ENCODE peak calls at places on chromosomes 3 and 15, in ten cellular contexts. One of them, this sample, is unnamed.

GRCh38 chr3:39407773-39408492 is 1.4 kb downstream of the RPSA start:
- DNase-seq in HCT116: no peak
- DNase-seq in A673: no peak
- DNase-seq in transverse colon: no peak
- DNase-seq in IMR-90: peak; percentile 29
- DNase-seq in left ventricle myocardium inferior: no peak
- DNase-seq in sigmoid colon: no peak
- DNase-seq in RWPE2: no peak
- DNase-seq in uterus: no peak
- DNase-seq in psoas muscle: no peak
- DNase-seq in this sample: no peak

GRCh38 chr15:73082719-73083275 is 30.5 kb downstream of the NEO1 start:
- DNase-seq in IMR-90: no peak
- DNase-seq in HCT116: no peak
- DNase-seq in psoas muscle: no peak
- DNase-seq in A673: no peak
- DNase-seq in RWPE2: no peak
- DNase-seq in left ventricle myocardium inferior: no peak
- DNase-seq in transverse colon: no peak
- DNase-seq in sigmoid colon: no peak
- DNase-seq in uterus: no peak
- DNase-seq in this sample: no peak

GRCh38 chr3:26653811-26654379 is 31.3 kb downstream of the LRRC3B start:
- DNase-seq in A673: no peak
- DNase-seq in transverse colon: no peak
- DNase-seq in RWPE2: no peak
- DNase-seq in HCT116: no peak
- DNase-seq in left ventricle myocardium inferior: no peak
- DNase-seq in uterus: no peak
- DNase-seq in sigmoid colon: no peak
- DNase-seq in IMR-90: no peak
- DNase-seq in psoas muscle: no peak
- DNase-seq in this sample: no peak

GRCh38 chr15:66951976-66952375 is 113.4 kb upstream of the SMAD3 start:
- DNase-seq in HCT116: no peak
- DNase-seq in uterus: no peak
- DNase-seq in left ventricle myocardium inferior: no peak
- DNase-seq in RWPE2: no peak
- DNase-seq in psoas muscle: no peak
- DNase-seq in IMR-90: peak; percentile 42
- DNase-seq in sigmoid colon: no peak
- DNase-seq in A673: peak; percentile 59
- DNase-seq in transverse colon: no peak
- DNase-seq in this sample: no peak

GRCh38 chr15:39887832-39888231 is 32.2 kb downstream of the GPR176 start:
- DNase-seq in uterus: no peak
- DNase-seq in IMR-90: peak; percentile 50
- DNase-seq in left ventricle myocardium inferior: no peak
- DNase-seq in RWPE2: no peak
- DNase-seq in HCT116: peak; percentile 3
- DNase-seq in A673: peak; percentile 65
- DNase-seq in psoas muscle: no peak
- DNase-seq in transverse colon: peak; percentile 46
- DNase-seq in sigmoid colon: no peak
- DNase-seq in this sample: no peak

GRCh38 chr3:37540786-37541185 is 320.9 kb upstream of the CTDSPL start:
- DNase-seq in RWPE2: no peak
- DNase-seq in IMR-90: no peak
- DNase-seq in transverse colon: no peak
- DNase-seq in uterus: no peak
- DNase-seq in A673: no peak
- DNase-seq in sigmoid colon: no peak
- DNase-seq in psoas muscle: peak; percentile 84
- DNase-seq in HCT116: no peak
- DNase-seq in left ventricle myocardium inferior: no peak
- DNase-seq in this sample: no peak

GRCh38 chr3:157438371-157438735 is 1.7 kb downstream of the PTX3 start:
- DNase-seq in A673: no peak
- DNase-seq in left ventricle myocardium inferior: no peak
- DNase-seq in RWPE2: no peak
- DNase-seq in uterus: no peak
- DNase-seq in sigmoid colon: no peak
- DNase-seq in transverse colon: no peak
- DNase-seq in HCT116: no peak
- DNase-seq in psoas muscle: no peak
- DNase-seq in IMR-90: no peak
- DNase-seq in this sample: no peak

GRCh38 chr15:77693576-77693975 is 60.9 kb upstream of the LINGO1 start:
- DNase-seq in sigmoid colon: no peak
- DNase-seq in uterus: no peak
- DNase-seq in RWPE2: no peak
- DNase-seq in left ventricle myocardium inferior: no peak
- DNase-seq in A673: no peak
- DNase-seq in HCT116: no peak
- DNase-seq in IMR-90: no peak
- DNase-seq in transverse colon: no peak
- DNase-seq in psoas muscle: peak; percentile 18
- DNase-seq in this sample: no peak

GRCh38 chr3:142127941-142128658 is 21.2 kb downstream of the TFDP2 start:
- DNase-seq in transverse colon: no peak
- DNase-seq in left ventricle myocardium inferior: no peak
- DNase-seq in IMR-90: no peak
- DNase-seq in A673: no peak
- DNase-seq in sigmoid colon: no peak
- DNase-seq in psoas muscle: no peak
- DNase-seq in HCT116: no peak
- DNase-seq in uterus: no peak
- DNase-seq in RWPE2: no peak
- DNase-seq in this sample: no peak

GRCh38 chr3:4906107-4906621 is 73.1 kb upstream of the BHLHE40 start:
- DNase-seq in RWPE2: no peak
- DNase-seq in HCT116: no peak
- DNase-seq in A673: no peak
- DNase-seq in left ventricle myocardium inferior: no peak
- DNase-seq in psoas muscle: no peak
- DNase-seq in sigmoid colon: no peak
- DNase-seq in transverse colon: no peak
- DNase-seq in uterus: no peak
- DNase-seq in IMR-90: peak; percentile 36
- DNase-seq in this sample: no peak

GRCh38 chr3:50626406-50626805 is 9.5 kb downstream of the MAPKAPK3 start:
- DNase-seq in transverse colon: no peak
- DNase-seq in psoas muscle: no peak
- DNase-seq in uterus: no peak
- DNase-seq in IMR-90: no peak
- DNase-seq in left ventricle myocardium inferior: no peak
- DNase-seq in A673: no peak
- DNase-seq in RWPE2: no peak
- DNase-seq in HCT116: no peak
- DNase-seq in sigmoid colon: no peak
- DNase-seq in this sample: no peak

GRCh38 chr3:169668081-169668956 is 4.8 kb upstream of the MECOM start:
- DNase-seq in HCT116: no peak
- DNase-seq in IMR-90: peak; percentile 18
- DNase-seq in RWPE2: no peak
- DNase-seq in left ventricle myocardium inferior: no peak
- DNase-seq in transverse colon: peak; percentile 40
- DNase-seq in A673: peak; percentile 24
- DNase-seq in sigmoid colon: no peak
- DNase-seq in psoas muscle: peak; percentile 62
- DNase-seq in uterus: no peak
- DNase-seq in this sample: peak; percentile 29

GRCh38 chr15:68984589-68984988 is 29.9 kb upstream of the NOX5 start:
- DNase-seq in psoas muscle: no peak
- DNase-seq in HCT116: no peak
- DNase-seq in sigmoid colon: no peak
- DNase-seq in transverse colon: no peak
- DNase-seq in IMR-90: no peak
- DNase-seq in RWPE2: no peak
- DNase-seq in left ventricle myocardium inferior: no peak
- DNase-seq in A673: no peak
- DNase-seq in uterus: no peak
- DNase-seq in this sample: no peak

GRCh38 chr3:138442433-138442832 is 8.0 kb downstream of the ESYT3 start:
- DNase-seq in RWPE2: no peak
- DNase-seq in A673: peak; percentile 52
- DNase-seq in left ventricle myocardium inferior: no peak
- DNase-seq in HCT116: peak; percentile 60
- DNase-seq in transverse colon: no peak
- DNase-seq in IMR-90: peak; percentile 60
- DNase-seq in uterus: no peak
- DNase-seq in sigmoid colon: no peak
- DNase-seq in psoas muscle: no peak
- DNase-seq in this sample: no peak
- H3K4me1 ChIP-seq in RWPE2: peaks cover 3% of the 10 kb centered on the region
- H3K4me1 ChIP-seq in A673: no peaks in the 10 kb centered on the region
- H3K4me1 ChIP-seq in left ventricle myocardium inferior: peaks cover 11% of the 10 kb centered on the region
- H3K4me1 ChIP-seq in HCT116: peaks cover 18% of the 10 kb centered on the region
- H3K4me1 ChIP-seq in transverse colon: no peaks in the 10 kb centered on the region
- H3K4me1 ChIP-seq in IMR-90: peaks cover 7% of the 10 kb centered on the region
- H3K4me1 ChIP-seq in uterus: no peaks in the 10 kb centered on the region
- H3K4me1 ChIP-seq in sigmoid colon: no peaks in the 10 kb centered on the region
- H3K4me1 ChIP-seq in psoas muscle: no peaks in the 10 kb centered on the region
- H3K4me1 ChIP-seq in this sample: no peaks in the 10 kb centered on the region

GRCh38 chr15:85706779-85707518 is 87.8 kb downstream of the KLHL25 start:
- DNase-seq in A673: no peak
- DNase-seq in HCT116: no peak
- DNase-seq in IMR-90: peak; percentile 36
- DNase-seq in sigmoid colon: no peak
- DNase-seq in left ventricle myocardium inferior: no peak
- DNase-seq in transverse colon: peak; percentile 23
- DNase-seq in uterus: peak; percentile 65
- DNase-seq in psoas muscle: no peak
- DNase-seq in RWPE2: no peak
- DNase-seq in this sample: peak; percentile 58

GRCh38 chr15:85704720-85705119 is 90.0 kb downstream of the KLHL25 start:
- DNase-seq in uterus: peak; percentile 76
- DNase-seq in RWPE2: no peak
- DNase-seq in left ventricle myocardium inferior: no peak
- DNase-seq in psoas muscle: no peak
- DNase-seq in transverse colon: no peak
- DNase-seq in IMR-90: no peak
- DNase-seq in sigmoid colon: no peak
- DNase-seq in HCT116: no peak
- DNase-seq in A673: no peak
- DNase-seq in this sample: no peak

GRCh38 chr15:85700767-85701166 is 94.0 kb downstream of the KLHL25 start:
- DNase-seq in transverse colon: no peak
- DNase-seq in uterus: no peak
- DNase-seq in IMR-90: no peak
- DNase-seq in A673: no peak
- DNase-seq in left ventricle myocardium inferior: no peak
- DNase-seq in sigmoid colon: no peak
- DNase-seq in HCT116: no peak
- DNase-seq in psoas muscle: no peak
- DNase-seq in RWPE2: no peak
- DNase-seq in this sample: no peak

GRCh38 chr15:85702321-85703230 is 92.1 kb downstream of the KLHL25 start:
- DNase-seq in A673: peak; percentile 18
- DNase-seq in psoas muscle: no peak
- DNase-seq in HCT116: no peak
- DNase-seq in uterus: no peak
- DNase-seq in sigmoid colon: no peak
- DNase-seq in RWPE2: no peak
- DNase-seq in left ventricle myocardium inferior: no peak
- DNase-seq in IMR-90: peak; percentile 75
- DNase-seq in transverse colon: no peak
- DNase-seq in this sample: no peak

GRCh38 chr15:85704021-85704420 is 90.7 kb downstream of the KLHL25 start:
- DNase-seq in IMR-90: peak; percentile 29
- DNase-seq in left ventricle myocardium inferior: no peak
- DNase-seq in A673: no peak
- DNase-seq in uterus: no peak
- DNase-seq in psoas muscle: no peak
- DNase-seq in sigmoid colon: no peak
- DNase-seq in transverse colon: no peak
- DNase-seq in RWPE2: no peak
- DNase-seq in HCT116: no peak
- DNase-seq in this sample: no peak
- H3K4me1 ChIP-seq in IMR-90: peaks cover 18% of the 10 kb centered on the region
- H3K4me1 ChIP-seq in left ventricle myocardium inferior: peaks cover 97% of the 10 kb centered on the region
- H3K4me1 ChIP-seq in A673: peaks cover 12% of the 10 kb centered on the region
- H3K4me1 ChIP-seq in uterus: peaks cover 41% of the 10 kb centered on the region
- H3K4me1 ChIP-seq in psoas muscle: peaks cover 57% of the 10 kb centered on the region
- H3K4me1 ChIP-seq in sigmoid colon: no peaks in the 10 kb centered on the region
- H3K4me1 ChIP-seq in transverse colon: peaks cover 71% of the 10 kb centered on the region
- H3K4me1 ChIP-seq in RWPE2: no peaks in the 10 kb centered on the region
- H3K4me1 ChIP-seq in HCT116: no peaks in the 10 kb centered on the region
- H3K4me1 ChIP-seq in this sample: peaks cover 5% of the 10 kb centered on the region

GRCh38 chr15:89323825-89324224 is 10.8 kb downstream of the POLG start:
- DNase-seq in left ventricle myocardium inferior: no peak
- DNase-seq in psoas muscle: no peak
- DNase-seq in HCT116: no peak
- DNase-seq in sigmoid colon: no peak
- DNase-seq in uterus: no peak
- DNase-seq in A673: no peak
- DNase-seq in RWPE2: no peak
- DNase-seq in transverse colon: no peak
- DNase-seq in IMR-90: no peak
- DNase-seq in this sample: no peak
- H3K4me1 ChIP-seq in left ventricle myocardium inferior: peaks cover 8% of the 10 kb centered on the region
- H3K4me1 ChIP-seq in psoas muscle: no peaks in the 10 kb centered on the region
- H3K4me1 ChIP-seq in HCT116: no peaks in the 10 kb centered on the region
- H3K4me1 ChIP-seq in sigmoid colon: no peaks in the 10 kb centered on the region
- H3K4me1 ChIP-seq in uterus: no peaks in the 10 kb centered on the region
- H3K4me1 ChIP-seq in A673: no peaks in the 10 kb centered on the region
- H3K4me1 ChIP-seq in RWPE2: no peaks in the 10 kb centered on the region
- H3K4me1 ChIP-seq in transverse colon: no peaks in the 10 kb centered on the region
- H3K4me1 ChIP-seq in IMR-90: no peaks in the 10 kb centered on the region
- H3K4me1 ChIP-seq in this sample: no peaks in the 10 kb centered on the region

GRCh38 chr15:29670945-29671307 is 151.3 kb downstream of the TJP1 start:
- DNase-seq in A673: no peak
- DNase-seq in uterus: no peak
- DNase-seq in left ventricle myocardium inferior: no peak
- DNase-seq in IMR-90: peak; percentile 61
- DNase-seq in RWPE2: peak; percentile 94
- DNase-seq in transverse colon: peak; percentile 82
- DNase-seq in HCT116: no peak
- DNase-seq in sigmoid colon: no peak
- DNase-seq in psoas muscle: no peak
- DNase-seq in this sample: no peak

GRCh38 chr15:29670266-29670665 is 152.0 kb downstream of the TJP1 start:
- DNase-seq in sigmoid colon: no peak
- DNase-seq in RWPE2: no peak
- DNase-seq in uterus: no peak
- DNase-seq in left ventricle myocardium inferior: no peak
- DNase-seq in IMR-90: no peak
- DNase-seq in transverse colon: no peak
- DNase-seq in HCT116: no peak
- DNase-seq in A673: no peak
- DNase-seq in psoas muscle: no peak
- DNase-seq in this sample: no peak

GRCh38 chr15:29671308-29671981 is 150.8 kb downstream of the TJP1 start:
- DNase-seq in HCT116: no peak
- DNase-seq in A673: peak; percentile 65
- DNase-seq in psoas muscle: no peak
- DNase-seq in transverse colon: no peak
- DNase-seq in left ventricle myocardium inferior: no peak
- DNase-seq in uterus: no peak
- DNase-seq in RWPE2: no peak
- DNase-seq in IMR-90: peak; percentile 36
- DNase-seq in sigmoid colon: no peak
- DNase-seq in this sample: no peak

GRCh38 chr15:29672923-29673809 is 149.1 kb downstream of the TJP1 start:
- DNase-seq in A673: no peak
- DNase-seq in transverse colon: no peak
- DNase-seq in uterus: no peak
- DNase-seq in HCT116: no peak
- DNase-seq in left ventricle myocardium inferior: no peak
- DNase-seq in sigmoid colon: no peak
- DNase-seq in IMR-90: no peak
- DNase-seq in RWPE2: no peak
- DNase-seq in psoas muscle: no peak
- DNase-seq in this sample: no peak

GRCh38 chr15:29672446-29672845 is 149.8 kb downstream of the TJP1 start:
- DNase-seq in IMR-90: no peak
- DNase-seq in HCT116: no peak
- DNase-seq in psoas muscle: no peak
- DNase-seq in uterus: no peak
- DNase-seq in sigmoid colon: no peak
- DNase-seq in RWPE2: no peak
- DNase-seq in left ventricle myocardium inferior: no peak
- DNase-seq in A673: no peak
- DNase-seq in transverse colon: no peak
- DNase-seq in this sample: no peak
- H3K4me1 ChIP-seq in IMR-90: peaks cover 19% of the 10 kb centered on the region
- H3K4me1 ChIP-seq in HCT116: peaks cover 21% of the 10 kb centered on the region
- H3K4me1 ChIP-seq in psoas muscle: no peaks in the 10 kb centered on the region
- H3K4me1 ChIP-seq in uterus: no peaks in the 10 kb centered on the region
- H3K4me1 ChIP-seq in sigmoid colon: no peaks in the 10 kb centered on the region
- H3K4me1 ChIP-seq in RWPE2: peaks cover 34% of the 10 kb centered on the region
- H3K4me1 ChIP-seq in left ventricle myocardium inferior: peaks cover 15% of the 10 kb centered on the region
- H3K4me1 ChIP-seq in A673: no peaks in the 10 kb centered on the region
- H3K4me1 ChIP-seq in transverse colon: peaks cover 49% of the 10 kb centered on the region
- H3K4me1 ChIP-seq in this sample: peaks cover 4% of the 10 kb centered on the region